ENCODE peak calls at places on chromosome 6, in nine cellular contexts. One of them, this sample, is unnamed.

GRCh38 chr6:46501136-46502089 is 10.2 kb upstream of the RCAN2 start:
- DNase-seq in stimulated activated CD8-positive, alpha-beta memory T cell treated with anti-CD3 and anti-CD28 coated beads, Interleukin-4, amount 100 ng/mL, for 24 hours: no peak
- DNase-seq in stimulated activated CD4-positive, alpha-beta T cell treated with anti-CD3 and anti-CD28 coated beads, Interleukin-4, amount 100 ng/mL, for 48 hours: no peak
- DNase-seq in gastrocnemius medialis: no peak
- DNase-seq in aorta: no peak
- DNase-seq in NCI-H2107: no peak
- DNase-seq in activated effector memory CD4-positive, alpha-beta T cell treated with anti-CD3 and anti-CD28 coated beads, Interleukin-2, amount 50 U/mL, for 16 hours: no peak
- DNase-seq in GM03348: no peak
- DNase-seq in SJSA1: no peak
- DNase-seq in this sample: no peak

GRCh38 chr6:39765508-39766065 is 26.6 kb upstream of the DAAM2 start:
- DNase-seq in stimulated activated CD8-positive, alpha-beta memory T cell treated with anti-CD3 and anti-CD28 coated beads, Interleukin-4, amount 100 ng/mL, for 24 hours: no peak
- DNase-seq in stimulated activated CD4-positive, alpha-beta T cell treated with anti-CD3 and anti-CD28 coated beads, Interleukin-4, amount 100 ng/mL, for 48 hours: no peak
- DNase-seq in gastrocnemius medialis: no peak
- DNase-seq in aorta: no peak
- DNase-seq in NCI-H2107: no peak
- DNase-seq in activated effector memory CD4-positive, alpha-beta T cell treated with anti-CD3 and anti-CD28 coated beads, Interleukin-2, amount 50 U/mL, for 16 hours: no peak
- DNase-seq in GM03348: no peak
- DNase-seq in SJSA1: no peak
- DNase-seq in this sample: no peak

GRCh38 chr6:56243518-56244070 is 3.8 kb downstream of the COL21A1 start:
- DNase-seq in stimulated activated CD8-positive, alpha-beta memory T cell treated with anti-CD3 and anti-CD28 coated beads, Interleukin-4, amount 100 ng/mL, for 24 hours: no peak
- DNase-seq in stimulated activated CD4-positive, alpha-beta T cell treated with anti-CD3 and anti-CD28 coated beads, Interleukin-4, amount 100 ng/mL, for 48 hours: no peak
- DNase-seq in gastrocnemius medialis: no peak
- DNase-seq in aorta: no peak
- DNase-seq in NCI-H2107: no peak
- DNase-seq in activated effector memory CD4-positive, alpha-beta T cell treated with anti-CD3 and anti-CD28 coated beads, Interleukin-2, amount 50 U/mL, for 16 hours: no peak
- DNase-seq in GM03348: no peak
- DNase-seq in SJSA1: no peak
- DNase-seq in this sample: no peak

GRCh38 chr6:68087399-68088133 is 547.5 kb upstream of the ADGRB3 start:
- DNase-seq in stimulated activated CD8-positive, alpha-beta memory T cell treated with anti-CD3 and anti-CD28 coated beads, Interleukin-4, amount 100 ng/mL, for 24 hours: no peak
- DNase-seq in stimulated activated CD4-positive, alpha-beta T cell treated with anti-CD3 and anti-CD28 coated beads, Interleukin-4, amount 100 ng/mL, for 48 hours: no peak
- DNase-seq in gastrocnemius medialis: no peak
- DNase-seq in aorta: no peak
- DNase-seq in NCI-H2107: no peak
- DNase-seq in activated effector memory CD4-positive, alpha-beta T cell treated with anti-CD3 and anti-CD28 coated beads, Interleukin-2, amount 50 U/mL, for 16 hours: no peak
- DNase-seq in GM03348: no peak
- DNase-seq in SJSA1: no peak
- DNase-seq in this sample: no peak

GRCh38 chr6:14770040-14770439 is 475.8 kb upstream of the JARID2 start:
- DNase-seq in stimulated activated CD8-positive, alpha-beta memory T cell treated with anti-CD3 and anti-CD28 coated beads, Interleukin-4, amount 100 ng/mL, for 24 hours: no peak
- DNase-seq in stimulated activated CD4-positive, alpha-beta T cell treated with anti-CD3 and anti-CD28 coated beads, Interleukin-4, amount 100 ng/mL, for 48 hours: no peak
- DNase-seq in gastrocnemius medialis: no peak
- DNase-seq in aorta: no peak
- DNase-seq in NCI-H2107: no peak
- DNase-seq in activated effector memory CD4-positive, alpha-beta T cell treated with anti-CD3 and anti-CD28 coated beads, Interleukin-2, amount 50 U/mL, for 16 hours: no peak
- DNase-seq in GM03348: no peak
- DNase-seq in SJSA1: no peak
- DNase-seq in this sample: no peak

GRCh38 chr6:35360349-35361138 is 18.2 kb downstream of the PPARD start:
- DNase-seq in stimulated activated CD8-positive, alpha-beta memory T cell treated with anti-CD3 and anti-CD28 coated beads, Interleukin-4, amount 100 ng/mL, for 24 hours: no peak
- DNase-seq in stimulated activated CD4-positive, alpha-beta T cell treated with anti-CD3 and anti-CD28 coated beads, Interleukin-4, amount 100 ng/mL, for 48 hours: no peak
- DNase-seq in gastrocnemius medialis: peak; percentile 92
- DNase-seq in aorta: peak; percentile 71
- DNase-seq in NCI-H2107: no peak
- DNase-seq in activated effector memory CD4-positive, alpha-beta T cell treated with anti-CD3 and anti-CD28 coated beads, Interleukin-2, amount 50 U/mL, for 16 hours: peak; percentile 36
- DNase-seq in GM03348: no peak
- DNase-seq in SJSA1: no peak
- DNase-seq in this sample: no peak

GRCh38 chr6:44627091-44627878 is 239.8 kb downstream of the CDC5L start:
- DNase-seq in stimulated activated CD8-positive, alpha-beta memory T cell treated with anti-CD3 and anti-CD28 coated beads, Interleukin-4, amount 100 ng/mL, for 24 hours: no peak
- DNase-seq in stimulated activated CD4-positive, alpha-beta T cell treated with anti-CD3 and anti-CD28 coated beads, Interleukin-4, amount 100 ng/mL, for 48 hours: no peak
- DNase-seq in gastrocnemius medialis: peak; percentile 28
- DNase-seq in aorta: peak; percentile 66
- DNase-seq in NCI-H2107: no peak
- DNase-seq in activated effector memory CD4-positive, alpha-beta T cell treated with anti-CD3 and anti-CD28 coated beads, Interleukin-2, amount 50 U/mL, for 16 hours: no peak
- DNase-seq in GM03348: no peak
- DNase-seq in SJSA1: no peak
- DNase-seq in this sample: no peak

GRCh38 chr6:64013061-64013410 is 377.4 kb downstream of the PHF3 start:
- DNase-seq in stimulated activated CD8-positive, alpha-beta memory T cell treated with anti-CD3 and anti-CD28 coated beads, Interleukin-4, amount 100 ng/mL, for 24 hours: no peak
- DNase-seq in stimulated activated CD4-positive, alpha-beta T cell treated with anti-CD3 and anti-CD28 coated beads, Interleukin-4, amount 100 ng/mL, for 48 hours: no peak
- DNase-seq in gastrocnemius medialis: no peak
- DNase-seq in aorta: no peak
- DNase-seq in NCI-H2107: no peak
- DNase-seq in activated effector memory CD4-positive, alpha-beta T cell treated with anti-CD3 and anti-CD28 coated beads, Interleukin-2, amount 50 U/mL, for 16 hours: no peak
- DNase-seq in GM03348: no peak
- DNase-seq in SJSA1: no peak
- DNase-seq in this sample: no peak

GRCh38 chr6:35017461-35018183 is 123.5 kb downstream of the TCP11 start:
- DNase-seq in stimulated activated CD8-positive, alpha-beta memory T cell treated with anti-CD3 and anti-CD28 coated beads, Interleukin-4, amount 100 ng/mL, for 24 hours: no peak
- DNase-seq in stimulated activated CD4-positive, alpha-beta T cell treated with anti-CD3 and anti-CD28 coated beads, Interleukin-4, amount 100 ng/mL, for 48 hours: no peak
- DNase-seq in gastrocnemius medialis: no peak
- DNase-seq in aorta: peak; percentile 77
- DNase-seq in NCI-H2107: no peak
- DNase-seq in activated effector memory CD4-positive, alpha-beta T cell treated with anti-CD3 and anti-CD28 coated beads, Interleukin-2, amount 50 U/mL, for 16 hours: no peak
- DNase-seq in GM03348: peak; percentile 45
- DNase-seq in SJSA1: no peak
- DNase-seq in this sample: no peak

GRCh38 chr6:111985202-111985731 is 68.6 kb upstream of the CCN6 start:
- DNase-seq in stimulated activated CD8-positive, alpha-beta memory T cell treated with anti-CD3 and anti-CD28 coated beads, Interleukin-4, amount 100 ng/mL, for 24 hours: no peak
- DNase-seq in stimulated activated CD4-positive, alpha-beta T cell treated with anti-CD3 and anti-CD28 coated beads, Interleukin-4, amount 100 ng/mL, for 48 hours: no peak
- DNase-seq in gastrocnemius medialis: no peak
- DNase-seq in aorta: no peak
- DNase-seq in NCI-H2107: no peak
- DNase-seq in activated effector memory CD4-positive, alpha-beta T cell treated with anti-CD3 and anti-CD28 coated beads, Interleukin-2, amount 50 U/mL, for 16 hours: peak; percentile 72
- DNase-seq in GM03348: peak; percentile 75
- DNase-seq in SJSA1: peak; percentile 74
- DNase-seq in this sample: peak; percentile 13

GRCh38 chr6:113564401-113565161 is 292.6 kb upstream of the MARCKS start:
- DNase-seq in stimulated activated CD8-positive, alpha-beta memory T cell treated with anti-CD3 and anti-CD28 coated beads, Interleukin-4, amount 100 ng/mL, for 24 hours: no peak
- DNase-seq in stimulated activated CD4-positive, alpha-beta T cell treated with anti-CD3 and anti-CD28 coated beads, Interleukin-4, amount 100 ng/mL, for 48 hours: no peak
- DNase-seq in gastrocnemius medialis: peak; percentile 66
- DNase-seq in aorta: peak; percentile 83
- DNase-seq in NCI-H2107: peak; percentile 88
- DNase-seq in activated effector memory CD4-positive, alpha-beta T cell treated with anti-CD3 and anti-CD28 coated beads, Interleukin-2, amount 50 U/mL, for 16 hours: no peak
- DNase-seq in GM03348: peak; percentile 83
- DNase-seq in SJSA1: peak; percentile 67
- DNase-seq in this sample: peak; percentile 88

GRCh38 chr6:80186082-80186481 is 79.6 kb downstream of the BCKDHB start:
- DNase-seq in stimulated activated CD8-positive, alpha-beta memory T cell treated with anti-CD3 and anti-CD28 coated beads, Interleukin-4, amount 100 ng/mL, for 24 hours: no peak
- DNase-seq in stimulated activated CD4-positive, alpha-beta T cell treated with anti-CD3 and anti-CD28 coated beads, Interleukin-4, amount 100 ng/mL, for 48 hours: no peak
- DNase-seq in gastrocnemius medialis: no peak
- DNase-seq in aorta: no peak
- DNase-seq in NCI-H2107: no peak
- DNase-seq in activated effector memory CD4-positive, alpha-beta T cell treated with anti-CD3 and anti-CD28 coated beads, Interleukin-2, amount 50 U/mL, for 16 hours: no peak
- DNase-seq in GM03348: no peak
- DNase-seq in SJSA1: no peak
- DNase-seq in this sample: no peak

GRCh38 chr6:116485786-116486185 is 24.6 kb downstream of the CALHM6 start:
- DNase-seq in stimulated activated CD8-positive, alpha-beta memory T cell treated with anti-CD3 and anti-CD28 coated beads, Interleukin-4, amount 100 ng/mL, for 24 hours: no peak
- DNase-seq in stimulated activated CD4-positive, alpha-beta T cell treated with anti-CD3 and anti-CD28 coated beads, Interleukin-4, amount 100 ng/mL, for 48 hours: no peak
- DNase-seq in gastrocnemius medialis: no peak
- DNase-seq in aorta: no peak
- DNase-seq in NCI-H2107: no peak
- DNase-seq in activated effector memory CD4-positive, alpha-beta T cell treated with anti-CD3 and anti-CD28 coated beads, Interleukin-2, amount 50 U/mL, for 16 hours: no peak
- DNase-seq in GM03348: no peak
- DNase-seq in SJSA1: no peak
- DNase-seq in this sample: no peak

GRCh38 chr6:142820336-142821016 is 124.5 kb downstream of the HIVEP2 start:
- DNase-seq in stimulated activated CD8-positive, alpha-beta memory T cell treated with anti-CD3 and anti-CD28 coated beads, Interleukin-4, amount 100 ng/mL, for 24 hours: no peak
- DNase-seq in stimulated activated CD4-positive, alpha-beta T cell treated with anti-CD3 and anti-CD28 coated beads, Interleukin-4, amount 100 ng/mL, for 48 hours: no peak
- DNase-seq in gastrocnemius medialis: no peak
- DNase-seq in aorta: no peak
- DNase-seq in NCI-H2107: no peak
- DNase-seq in activated effector memory CD4-positive, alpha-beta T cell treated with anti-CD3 and anti-CD28 coated beads, Interleukin-2, amount 50 U/mL, for 16 hours: no peak
- DNase-seq in GM03348: no peak
- DNase-seq in SJSA1: no peak
- DNase-seq in this sample: no peak

GRCh38 chr6:73566954-73567591 is 46.2 kb upstream of the EEF1A1 start:
- DNase-seq in stimulated activated CD8-positive, alpha-beta memory T cell treated with anti-CD3 and anti-CD28 coated beads, Interleukin-4, amount 100 ng/mL, for 24 hours: no peak
- DNase-seq in stimulated activated CD4-positive, alpha-beta T cell treated with anti-CD3 and anti-CD28 coated beads, Interleukin-4, amount 100 ng/mL, for 48 hours: no peak
- DNase-seq in gastrocnemius medialis: peak; percentile 65
- DNase-seq in aorta: peak; percentile 70
- DNase-seq in NCI-H2107: no peak
- DNase-seq in activated effector memory CD4-positive, alpha-beta T cell treated with anti-CD3 and anti-CD28 coated beads, Interleukin-2, amount 50 U/mL, for 16 hours: peak; percentile 38
- DNase-seq in GM03348: peak; percentile 79
- DNase-seq in SJSA1: peak; percentile 73
- DNase-seq in this sample: no peak

GRCh38 chr6:85544776-85545175 is 48.9 kb downstream of the SNX14 start:
- DNase-seq in stimulated activated CD8-positive, alpha-beta memory T cell treated with anti-CD3 and anti-CD28 coated beads, Interleukin-4, amount 100 ng/mL, for 24 hours: no peak
- DNase-seq in stimulated activated CD4-positive, alpha-beta T cell treated with anti-CD3 and anti-CD28 coated beads, Interleukin-4, amount 100 ng/mL, for 48 hours: no peak
- DNase-seq in gastrocnemius medialis: no peak
- DNase-seq in aorta: no peak
- DNase-seq in NCI-H2107: no peak
- DNase-seq in activated effector memory CD4-positive, alpha-beta T cell treated with anti-CD3 and anti-CD28 coated beads, Interleukin-2, amount 50 U/mL, for 16 hours: no peak
- DNase-seq in GM03348: peak; percentile 25
- DNase-seq in SJSA1: no peak
- DNase-seq in this sample: no peak

GRCh38 chr6:2916354-2916925 is 13.3 kb upstream of the SERPINB9 start:
- DNase-seq in stimulated activated CD8-positive, alpha-beta memory T cell treated with anti-CD3 and anti-CD28 coated beads, Interleukin-4, amount 100 ng/mL, for 24 hours: no peak
- DNase-seq in stimulated activated CD4-positive, alpha-beta T cell treated with anti-CD3 and anti-CD28 coated beads, Interleukin-4, amount 100 ng/mL, for 48 hours: no peak
- DNase-seq in gastrocnemius medialis: no peak
- DNase-seq in aorta: no peak
- DNase-seq in NCI-H2107: no peak
- DNase-seq in activated effector memory CD4-positive, alpha-beta T cell treated with anti-CD3 and anti-CD28 coated beads, Interleukin-2, amount 50 U/mL, for 16 hours: peak; percentile 9
- DNase-seq in GM03348: no peak
- DNase-seq in SJSA1: no peak
- DNase-seq in this sample: no peak

GRCh38 chr6:42141603-42142117 is 760 bp downstream of the C6orf132 start:
- DNase-seq in stimulated activated CD8-positive, alpha-beta memory T cell treated with anti-CD3 and anti-CD28 coated beads, Interleukin-4, amount 100 ng/mL, for 24 hours: no peak
- DNase-seq in stimulated activated CD4-positive, alpha-beta T cell treated with anti-CD3 and anti-CD28 coated beads, Interleukin-4, amount 100 ng/mL, for 48 hours: no peak
- DNase-seq in gastrocnemius medialis: no peak
- DNase-seq in aorta: no peak
- DNase-seq in NCI-H2107: no peak
- DNase-seq in activated effector memory CD4-positive, alpha-beta T cell treated with anti-CD3 and anti-CD28 coated beads, Interleukin-2, amount 50 U/mL, for 16 hours: no peak
- DNase-seq in GM03348: peak; percentile 45
- DNase-seq in SJSA1: no peak
- DNase-seq in this sample: peak; percentile 38

GRCh38 chr6:160950507-160950906 is 41.1 kb upstream of the MAP3K4 start:
- DNase-seq in stimulated activated CD8-positive, alpha-beta memory T cell treated with anti-CD3 and anti-CD28 coated beads, Interleukin-4, amount 100 ng/mL, for 24 hours: no peak
- DNase-seq in stimulated activated CD4-positive, alpha-beta T cell treated with anti-CD3 and anti-CD28 coated beads, Interleukin-4, amount 100 ng/mL, for 48 hours: no peak
- DNase-seq in gastrocnemius medialis: no peak
- DNase-seq in aorta: no peak
- DNase-seq in NCI-H2107: no peak
- DNase-seq in activated effector memory CD4-positive, alpha-beta T cell treated with anti-CD3 and anti-CD28 coated beads, Interleukin-2, amount 50 U/mL, for 16 hours: no peak
- DNase-seq in GM03348: peak; percentile 36
- DNase-seq in SJSA1: peak; percentile 78
- DNase-seq in this sample: no peak